ENCODE peak calls at places on chromosome 5, in six cellular contexts. T is AML-193, I is K562, O is HepG2, X is NB4, F is HS-5. N is an unnamed sample.

GRCh38 chr5:57501414-57502321 is 19.1 kb upstream of the ACTBL2 start:
- DNase-seq in T (no peak), I (no peak), O (no peak), X (no peak), F (no peak), N (no peak)

GRCh38 chr5:10352404-10353240 is 873 bp upstream of the MARCHF6 start:
- DNase-seq in T (peak), I (peak), O (peak), X (peak), F (no peak), N (no peak)

GRCh38 chr5:142630927-142631539 is 54.9 kb downstream of the FGF1 start:
- DNase-seq in T (no peak), I (no peak), O (no peak), X (no peak), F (no peak), N (no peak)

GRCh38 chr5:4100739-4101138 is 505.1 kb downstream of the IRX1 start:
- DNase-seq in T (no peak), I (no peak), O (no peak), X (no peak), F (no peak), N (no peak)

GRCh38 chr5:125481506-125482455 is 735.3 kb upstream of the ZNF608 start:
- DNase-seq in T (no peak), I (no peak), O (no peak), X (no peak), F (no peak), N (no peak)

GRCh38 chr5:143554918-143555477 is 151.5 kb upstream of the NR3C1 start:
- DNase-seq in T (peak), I (no peak), O (peak), X (peak), F (no peak), N (no peak)

GRCh38 chr5:125981016-125981415 is 442.2 kb upstream of the GRAMD2B start:
- DNase-seq in T (no peak), I (no peak), O (no peak), X (no peak), F (no peak), N (no peak)

GRCh38 chr5:56175465-56175864 is 57.7 kb downstream of the ANKRD55 start:
- DNase-seq in T (peak), I (peak), O (no peak), X (peak), F (peak), N (no peak)

GRCh38 chr5:749101-749670 is 35.3 kb downstream of the ZDHHC11B start:
- DNase-seq in T (no peak), I (no peak), O (no peak), X (no peak), F (no peak), N (no peak)

GRCh38 chr5:156584856-156585255 is 257.9 kb downstream of the SGCD start:
- DNase-seq in T (no peak), I (no peak), O (no peak), X (no peak), F (no peak), N (no peak)

N was measured in stimulated activated CD4-positive, alpha-beta T cell treated with anti-CD3 and anti-CD28 coated beads, Interleukin-1b, Interleukin-23, amount 100 ng/mL, for 1 hour.